ENCODE peak calls at places on chromosomes 16 and 17, in ten cellular contexts. N, C, I, K, H, Q, B, M, G and R are unnamed samples.

GRCh38 chr17:79838541-79839274 is 532 bp downstream of the CBX4 start:
- DNase-seq in C (peak; percentile 82), N (peak; percentile 67), I (no peak), B (peak; percentile 70), K (peak; percentile 75), H (peak; percentile 80), M (peak; percentile 66), Q (peak; percentile 52), G (no peak), R (peak; percentile 75)

GRCh38 chr16:72162105-72162680 is 9.8 kb downstream of the PMFBP1 start:
- DNase-seq in H (no peak), B (no peak), Q (no peak), N (peak; percentile 32), I (no peak), C (no peak), M (no peak), K (no peak), G (no peak), R (no peak)

GRCh38 chr17:38709104-38709820 is 4.2 kb downstream of the MLLT6 start:
- DNase-seq in G (no peak), C (no peak), I (no peak), Q (no peak), H (no peak), N (no peak), B (no peak), K (no peak), M (peak; percentile 12), R (no peak)

GRCh38 chr17:67548693-67549092 is 169.0 kb upstream of the NOL11 start:
- DNase-seq in M (no peak), N (no peak), K (no peak), C (no peak), H (no peak), G (no peak), I (no peak), Q (no peak), B (no peak), R (no peak)

GRCh38 chr17:60049936-60050335 is 28.8 kb downstream of the HEATR6 start:
- DNase-seq in G (no peak), Q (peak; percentile 5), C (no peak), B (no peak), I (no peak), H (no peak), M (no peak), K (no peak), N (no peak), R (no peak)

GRCh38 chr16:7331997-7332396 is 648 bp upstream of the RBFOX1 start:
- DNase-seq in Q (no peak), N (no peak), H (no peak), M (no peak), C (no peak), B (no peak), G (no peak), I (no peak), K (no peak), R (no peak)

GRCh38 chr17:38606646-38607611 is 1.2 kb upstream of the SRCIN1 start:
- DNase-seq in K (no peak), Q (no peak), C (no peak), N (no peak), G (peak; percentile 84), I (no peak), B (no peak), H (peak; percentile 60), M (peak; percentile 69), R (no peak)

GRCh38 chr17:8753976-8754440 is 4.3 kb downstream of the SPDYE4 start:
- DNase-seq in K (no peak), Q (peak; percentile 25), G (no peak), C (no peak), M (no peak), N (peak; percentile 21), I (no peak), B (peak; percentile 64), H (no peak), R (no peak)

GRCh38 chr16:46908540-46909372 is 24.6 kb downstream of the GPT2 start:
- DNase-seq in K (peak; percentile 74), M (peak; percentile 57), B (peak; percentile 71), G (peak; percentile 72), C (no peak), Q (peak; percentile 54), N (peak; percentile 81), I (peak; percentile 51), H (no peak), R (peak; percentile 80)

GRCh38 chr17:1485748-1486376 is 6.6 kb downstream of the MYO1C start:
- DNase-seq in H (peak; percentile 88), G (peak; percentile 63), I (peak; percentile 58), B (peak; percentile 74), C (peak; percentile 87), M (peak; percentile 62), K (peak; percentile 85), N (no peak), Q (peak; percentile 73), R (peak; percentile 69)

GRCh38 chr16:19245326-19245925 is 40.1 kb upstream of the CLEC19A start:
- DNase-seq in G (no peak), M (no peak), H (no peak), B (no peak), I (no peak), N (no peak), K (no peak), C (no peak), Q (no peak), R (no peak)

GRCh38 chr17:50668025-50668837 is 33.5 kb downstream of the ABCC3 start:
- DNase-seq in N (no peak), I (no peak), C (no peak), H (no peak), B (peak; percentile 73), G (no peak), M (no peak), K (no peak), Q (peak; percentile 52), R (no peak)

GRCh38 chr16:67917140-67917851 is 14.4 kb downstream of the CTRL start:
- DNase-seq in H (no peak), Q (peak; percentile 65), M (no peak), G (no peak), B (no peak), I (no peak), K (no peak), C (no peak), N (no peak), R (no peak)

GRCh38 chr16:67922221-67922620 is 9.4 kb downstream of the CTRL start:
- DNase-seq in M (no peak), I (no peak), C (no peak), B (no peak), K (no peak), H (no peak), G (no peak), N (no peak), Q (no peak), R (no peak)

GRCh38 chr16:67922740-67923139 is 8.9 kb downstream of the CTRL start:
- DNase-seq in K (no peak), N (no peak), I (no peak), C (no peak), Q (no peak), M (peak; percentile 28), H (no peak), B (no peak), G (no peak), R (no peak)

GRCh38 chr16:67917852-67918236 is 13.8 kb downstream of the CTRL start:
- DNase-seq in C (no peak), M (no peak), K (no peak), I (no peak), Q (peak; percentile 73), H (no peak), G (no peak), N (peak; percentile 69), B (peak; percentile 62), R (no peak)

DNA sequence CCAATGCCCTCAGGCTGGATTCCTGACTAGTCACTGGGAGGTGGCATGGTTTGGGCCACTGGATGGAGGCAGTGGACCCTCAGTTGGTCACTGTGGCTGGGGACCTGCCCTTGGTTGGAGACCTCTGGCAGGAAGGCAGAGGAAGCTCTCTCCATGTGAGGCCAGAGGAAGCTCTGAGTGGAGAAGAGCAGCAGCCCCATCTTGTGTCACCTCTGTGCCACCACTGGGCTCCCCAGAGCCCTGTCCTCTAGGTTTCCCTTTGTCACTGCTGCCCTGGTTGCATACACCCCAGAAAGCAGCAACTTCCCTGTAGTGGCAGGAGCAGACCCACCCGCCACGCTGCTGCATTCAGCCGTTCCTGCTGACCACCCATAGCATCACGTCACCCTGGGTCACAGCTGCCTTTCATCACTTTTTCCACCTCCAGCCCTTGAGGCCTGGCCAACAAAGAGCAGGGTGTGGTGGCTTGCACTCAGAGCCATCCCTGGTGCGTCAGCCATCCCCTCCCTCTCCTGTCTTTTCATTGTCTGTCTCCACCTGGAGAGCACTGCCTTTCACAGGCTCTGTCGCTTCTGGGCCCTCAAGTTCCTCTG is 11.9 kb downstream of the CTRL start:
- DNase-seq in N (no peak), B (no peak), M (no peak), G (no peak), C (no peak), H (no peak), I (no peak), K (no peak), Q (no peak), R (no peak)
- TF ChIP-seq CTCF in N (peak; percentile 26), B (no peak), M (no peak), G (no peak), C (no peak), H (no peak), I (no peak), K (no peak), Q (no peak), R (no peak)

GRCh38 chr17:41581366-41582060 is 5.2 kb downstream of the KRT14 start:
- DNase-seq in I (no peak), K (no peak), H (no peak), B (no peak), G (no peak), Q (no peak), M (no peak), N (no peak), C (no peak), R (no peak)
- TF ChIP-seq CTCF in I (no peak), K (no peak), H (no peak), B (no peak), G (no peak), Q (no peak), M (no peak), N (no peak), C (no peak), R (no peak)

GRCh38 chr16:22948603-22949368 is 134.8 kb downstream of the HS3ST2 start:
- DNase-seq in I (peak; percentile 78), C (peak; percentile 66), H (no peak), Q (peak; percentile 45), K (peak; percentile 81), N (peak; percentile 78), M (peak; percentile 80), B (peak; percentile 80), G (peak; percentile 80), R (no peak)
- TF ChIP-seq CTCF in I (peak; percentile 58), C (peak; percentile 71), H (peak; percentile 35), Q (peak; percentile 75), K (peak; percentile 64), N (peak; percentile 71), M (peak; percentile 64), B (peak; percentile 57), G (peak; percentile 72), R (peak; percentile 65)

DNA sequence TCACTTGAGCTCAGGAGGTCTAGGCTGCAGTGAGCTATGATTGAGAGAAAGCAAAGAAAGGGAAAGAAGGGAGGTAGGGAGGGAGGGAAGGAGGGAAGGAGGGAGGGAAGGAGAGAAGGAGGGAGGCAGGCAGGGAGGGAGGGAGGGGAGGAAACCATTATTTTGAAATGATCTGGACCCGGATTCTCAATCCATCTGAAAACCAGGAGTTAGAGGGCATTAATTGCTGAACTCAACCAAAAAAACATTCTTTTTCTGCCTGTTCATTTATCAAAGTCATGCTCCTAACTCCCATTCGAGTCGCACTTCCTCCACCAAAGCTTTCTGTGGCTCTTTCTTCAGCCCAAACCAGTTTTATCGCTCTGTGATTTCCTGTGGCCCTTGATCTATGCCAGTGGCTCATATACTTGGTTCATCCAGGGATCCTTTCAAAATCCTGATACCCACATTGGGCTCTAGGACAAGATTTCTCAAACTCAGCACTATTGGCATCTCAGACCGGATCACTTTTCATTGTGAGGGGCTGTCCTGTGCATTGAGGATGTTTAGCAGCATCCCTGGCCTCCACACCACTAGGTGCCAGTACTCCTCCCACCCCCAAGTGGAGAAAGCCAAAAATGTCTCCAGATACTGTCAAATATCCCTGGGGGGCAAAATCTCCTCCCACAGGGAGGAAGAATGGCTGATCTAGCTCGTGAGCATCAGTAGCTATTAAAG is 38.2 kb downstream of the CMTM4 start:
- DNase-seq in I (no peak), B (no peak), M (no peak), G (no peak), Q (no peak), K (no peak), H (no peak), C (no peak), N (peak; percentile 21), R (no peak)
- TF ChIP-seq CTCF in I (no peak), B (no peak), M (no peak), G (no peak), Q (no peak), K (no peak), H (no peak), C (no peak), N (peak; percentile 17), R (no peak)